ENCODE peak calls at places on chromosomes 16 and 17, in five cellular contexts. C, H, T, R and D are unnamed samples.

GRCh38 chr17:3828151-3828851 is 17.7 kb downstream of the NCBP3 start:
- DNase-seq in R (no peak), H (no peak), T (no peak), C (no peak), D (no peak)

GRCh38 chr17:32915108-32915700 is 12.7 kb upstream of the TMEM98 start:
- DNase-seq in T (no peak), R (no peak), H (no peak), C (no peak), D (no peak)

GRCh38 chr16:75265911-75266701 is 14.7 kb upstream of the BCAR1 start:
- DNase-seq in T (peak; percentile 75), R (no peak), H (no peak), C (peak; percentile 58), D (peak; percentile 83)

GRCh38 chr17:78875738-78876597 is 27.0 kb downstream of the CEP295NL start:
- DNase-seq in T (no peak), H (no peak), R (no peak), C (no peak), D (no peak)

GRCh38 chr17:64095144-64095882 is 34.6 kb downstream of the ERN1 start:
- DNase-seq in T (no peak), H (no peak), C (no peak), R (no peak), D (no peak)

GRCh38 chr17:12522743-12523181 is 142.9 kb upstream of the MYOCD start:
- DNase-seq in T (peak; percentile 73), C (no peak), R (no peak), H (peak; percentile 6), D (no peak)

GRCh38 chr17:8670486-8670885 is 40.0 kb upstream of the MYH10 start:
- DNase-seq in T (no peak), C (no peak), H (no peak), R (no peak), D (no peak)

GRCh38 chr17:43224146-43224705 is 4.2 kb downstream of the CCDC200 start:
- DNase-seq in H (no peak), T (no peak), R (no peak), C (no peak), D (no peak)

GRCh38 chr16:70638814-70639792 is 7.3 kb upstream of the IL34 start:
- DNase-seq in T (no peak), H (no peak), R (no peak), C (no peak), D (no peak)

GRCh38 chr16:66387817-66388332 is 21.4 kb downstream of the CDH5 start:
- DNase-seq in H (no peak), R (no peak), T (no peak), C (no peak), D (no peak)

GRCh38 chr17:6815775-6816174 is 15.8 kb downstream of the TEKT1 start:
- DNase-seq in R (no peak), T (no peak), H (no peak), C (no peak), D (no peak)

GRCh38 chr16:48501516-48502377 is 108.2 kb downstream of the N4BP1 start:
- DNase-seq in H (no peak), R (no peak), C (no peak), T (no peak), D (no peak)